ENCODE peak calls at places on chromosomes 3 and 15, in seven cellular contexts. S is H4; Y is activated T-helper 9 cell treated with anti-CD3 and anti-CD28 coated beads, Interleukin-2, amount 50 U/mL, for 16 hours; T is iris pigment epithelial cell; G is A172; V is SK-N-SH; A is activated CD8-positive, alpha-beta memory T cell treated with anti-CD3 and anti-CD28 coated beads, Interleukin-2, amount 50 U/mL, for 48 hours. M is an unnamed sample.

GRCh38 chr3:148513066-148513671 is 184.5 kb upstream of the AGTR1 start:
- DNase-seq in S (no peak), Y (no peak), T (peak), G (no peak), V (no peak), A (no peak), M (no peak)

GRCh38 chr3:141552440-141552991 is 65.7 kb downstream of the RASA2 start:
- DNase-seq in S (no peak), Y (no peak), T (no peak), G (no peak), V (no peak), A (no peak), M (no peak)

GRCh38 chr15:58543664-58544335 is 112.0 kb downstream of the LIPC start:
- DNase-seq in S (no peak), Y (no peak), T (no peak), G (no peak), V (no peak), A (peak), M (no peak)

GRCh38 chr3:167733961-167734497 is 663 bp downstream of the PDCD10 start:
- DNase-seq in S (no peak), Y (no peak), T (peak), G (no peak), V (no peak), A (no peak), M (no peak)

GRCh38 chr3:113663324-113663750 is 33.1 kb downstream of the USF3 start:
- DNase-seq in S (no peak), Y (no peak), T (no peak), G (no peak), V (no peak), A (no peak), M (no peak)

GRCh38 chr3:171778493-171778892 is 31.8 kb downstream of the PLD1 start:
- DNase-seq in S (no peak), Y (no peak), T (no peak), G (no peak), V (no peak), A (no peak), M (no peak)

GRCh38 chr3:147113293-147114045 is 292.9 kb downstream of the ZIC4 start:
- DNase-seq in S (peak), Y (no peak), T (peak), G (peak), V (no peak), A (no peak), M (peak)

GRCh38 chr3:48543271-48543866 is 13.2 kb downstream of the PFKFB4 start:
- DNase-seq in S (no peak), Y (no peak), T (no peak), G (no peak), V (peak), A (no peak), M (no peak)

GRCh38 chr15:73628976-73629854 is 4.0 kb downstream of the NPTN start:
- DNase-seq in S (no peak), Y (no peak), T (no peak), G (no peak), V (peak), A (no peak), M (no peak)

GRCh38 chr3:25420885-25421284 is 7.2 kb upstream of the RARB start:
- DNase-seq in S (no peak), Y (no peak), T (no peak), G (peak), V (no peak), A (no peak), M (no peak)

GRCh38 chr3:53357457-53357856 is 10.1 kb upstream of the DCP1A start:
- DNase-seq in S (no peak), Y (no peak), T (no peak), G (no peak), V (no peak), A (no peak), M (no peak)

GRCh38 chr3:184058029-184058428 is 5.2 kb downstream of the HTR3C start:
- DNase-seq in S (no peak), Y (no peak), T (no peak), G (no peak), V (no peak), A (no peak), M (no peak)

GRCh38 chr3:181691951-181692849 is 19.5 kb upstream of the SOX2 start:
- DNase-seq in S (no peak), Y (no peak), T (no peak), G (no peak), V (peak), A (no peak), M (no peak)

GRCh38 chr3:16113704-16114103 is 60.8 kb upstream of the GALNT15 start:
- DNase-seq in S (no peak), Y (no peak), T (peak), G (no peak), V (no peak), A (no peak), M (no peak)

GRCh38 chr3:137259089-137259488 is 301.3 kb downstream of the IL20RB start:
- DNase-seq in S (no peak), Y (no peak), T (no peak), G (no peak), V (no peak), A (no peak), M (no peak)